ENCODE peak calls at places on chromosomes 12 and 14, in six cellular contexts. H, D, A, B, C and Q are unnamed samples.
A peak's percentile ranks its signal among the peaks of the same experiment; 100 is the strongest.

GRCh38 chr14:86852530-86852929 is 1140.5 kb downstream of the GALC start:
- DNase-seq in B (no peak), C (no peak), D (no peak), A (no peak), H (no peak), Q (no peak)

GRCh38 chr12:108039794-108040193 is 89.3 kb upstream of the WSCD2 start:
- DNase-seq in H (no peak), D (no peak), B (no peak), C (no peak), A (no peak), Q (no peak)

GRCh38 chr14:75969891-75970290 is 11.9 kb downstream of the TGFB3 start:
- DNase-seq in H (no peak), D (no peak), A (no peak), C (no peak), B (no peak), Q (no peak)

GRCh38 chr14:24665440-24665991 is 31.5 kb upstream of the GZMB start:
- DNase-seq in C (no peak), B (peak; percentile 70), A (no peak), H (no peak), D (no peak), Q (no peak)

GRCh38 chr14:99744199-99744872 is 48.9 kb upstream of the EML1 start:
- DNase-seq in B (peak; percentile 20), H (no peak), D (no peak), A (no peak), C (no peak), Q (no peak)

GRCh38 chr14:59422069-59422881 is 42.9 kb downstream of the GPR135 start:
- DNase-seq in H (no peak), B (no peak), D (no peak), C (no peak), A (no peak), Q (no peak)

GRCh38 chr14:59305836-59306555 is 117.5 kb downstream of the DAAM1 start:
- DNase-seq in B (no peak), A (no peak), C (no peak), H (no peak), D (peak; percentile 54), Q (no peak)

GRCh38 chr12:68745376-68745903 is 536 bp upstream of the SLC35E3 start:
- DNase-seq in A (no peak), C (no peak), H (no peak), B (no peak), D (no peak), Q (no peak)

GRCh38 chr12:121033625-121034349 is 5.3 kb downstream of the OASL start:
- DNase-seq in C (no peak), B (peak; percentile 92), A (peak; percentile 40), D (peak; percentile 42), H (no peak), Q (no peak)

GRCh38 chr14:105303949-105304348 is 3.1 kb upstream of the BRF1 start:
- DNase-seq in B (no peak), C (no peak), D (no peak), H (no peak), A (no peak), Q (no peak)

GRCh38 chr12:70637686-70638085 is 457 bp upstream of the PTPRB start:
- DNase-seq in A (no peak), B (no peak), D (no peak), C (no peak), H (no peak), Q (no peak)

GRCh38 chr12:120586216-120586615 is 5.0 kb upstream of the POP5 start:
- DNase-seq in B (no peak), H (no peak), C (no peak), D (no peak), A (no peak), Q (no peak)

GRCh38 chr12:66409195-66409871 is 107.0 kb downstream of the HELB start:
- DNase-seq in B (peak; percentile 41), A (no peak), D (peak; percentile 90), C (no peak), H (no peak), Q (no peak)

GRCh38 chr12:26499979-26500640 is 304.7 kb downstream of the SSPN start:
- DNase-seq in H (no peak), D (peak; percentile 25), B (peak; percentile 12), C (no peak), A (no peak), Q (no peak)

GRCh38 chr12:18358077-18358476 is 96.8 kb downstream of the PIK3C2G start:
- DNase-seq in H (no peak), A (no peak), C (no peak), B (no peak), D (no peak), Q (no peak)

GRCh38 chr14:106613256-106613655 is 1086.9 kb downstream of the TMEM121 start:
- DNase-seq in A (no peak), C (no peak), B (no peak), D (no peak), H (no peak), Q (no peak)

GRCh38 chr12:2891240-2892053 is 756 bp downstream of the TULP3 start:
- DNase-seq in H (peak; percentile 54), D (peak; percentile 71), B (peak; percentile 56), A (peak; percentile 30), C (peak; percentile 82), Q (peak; percentile 60)

GRCh38 chr12:6425588-6426531 is 18.9 kb upstream of the CD27 start:
- DNase-seq in A (no peak), H (no peak), D (no peak), B (no peak), C (no peak), Q (no peak)

GRCh38 chr12:20807192-20808080 is 3.1 kb upstream of the SLCO1B3 start:
- DNase-seq in A (no peak), C (no peak), B (no peak), D (no peak), H (no peak), Q (no peak)

GRCh38 chr12:95480230-95480629 is 6.3 kb downstream of the METAP2 start:
- DNase-seq in B (no peak), H (no peak), D (peak; percentile 8), C (no peak), A (no peak), Q (no peak)

GRCh38 chr12:1882850-1883470 is 35.5 kb downstream of the CACNA2D4 start:
- DNase-seq in H (no peak), A (no peak), B (no peak), C (peak; percentile 53), D (no peak), Q (no peak)

GRCh38 chr12:122860052-122860853 is 25.0 kb downstream of the HIP1R start:
- DNase-seq in C (peak; percentile 89), H (peak; percentile 92), B (peak; percentile 64), A (peak; percentile 75), D (peak; percentile 86), Q (peak; percentile 86)

GRCh38 chr12:59093090-59093489 is 172.8 kb upstream of the LRIG3 start:
- DNase-seq in B (peak; percentile 35), A (no peak), C (no peak), H (no peak), D (no peak), Q (no peak)

DNA sequence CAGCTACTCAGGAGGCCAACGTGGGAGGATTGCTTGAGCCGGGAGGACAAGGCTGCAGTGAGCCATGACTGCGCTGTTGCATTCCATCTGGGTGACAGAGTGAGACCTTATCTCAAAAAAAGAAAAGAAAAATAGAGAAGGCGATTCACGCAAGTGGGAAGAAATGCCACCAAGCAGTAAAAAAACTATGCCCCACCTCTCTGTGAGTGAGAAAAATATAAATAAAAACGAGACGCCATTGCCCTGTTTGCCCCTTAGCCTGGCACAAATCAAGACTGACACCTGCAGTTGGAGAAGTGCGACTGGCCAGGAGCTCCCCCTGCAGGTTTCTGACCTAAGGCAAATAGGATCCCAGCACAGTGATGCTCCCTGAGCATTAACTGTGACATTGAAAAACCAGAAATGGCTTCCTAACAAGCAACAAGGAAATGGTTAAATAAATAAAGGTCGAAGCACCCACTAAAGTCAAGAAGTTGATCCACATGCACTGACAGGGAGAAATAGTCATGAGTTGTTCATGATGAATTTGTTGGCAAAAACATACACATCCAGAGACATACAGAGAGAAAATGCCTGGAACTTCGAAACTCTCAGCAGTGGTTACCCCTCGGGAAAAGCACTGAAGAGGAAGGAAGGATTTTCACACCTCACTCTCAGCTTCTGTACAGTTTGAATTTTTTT is 21.1 kb downstream of the GSC start:
- DNase-seq in H (no peak), A (no peak), D (no peak), B (no peak), C (no peak), Q (no peak)
- TF ChIP-seq CTCF in H (no peak), A (peak; percentile 21), D (peak; percentile 62), B (peak; percentile 78), C (peak; percentile 33), Q (peak; percentile 46)

GRCh38 chr14:20327005-20327869 is 5.8 kb downstream of the CCNB1IP1 start:
- DNase-seq in B (peak; percentile 50), H (no peak), C (no peak), D (peak; percentile 77), A (no peak), Q (no peak)
- H3K27ac ChIP-seq in B (no peak overlapping the region), H (no peak overlapping the region), C (no peak overlapping the region), D (peak overlapping the region; percentile 22), A (no peak overlapping the region), Q (no peak overlapping the region)

GRCh38 chr14:56216631-56217379 is 98.6 kb downstream of the PELI2 start:
- DNase-seq in B (no peak), C (no peak), H (no peak), A (peak; percentile 8), D (peak; percentile 66), Q (peak; percentile 57)

GRCh38 chr14:56213288-56213687 is 95.1 kb downstream of the PELI2 start:
- DNase-seq in B (no peak), C (no peak), H (no peak), A (no peak), D (no peak), Q (no peak)

GRCh38 chr14:56217380-56218045 is 99.3 kb downstream of the PELI2 start:
- DNase-seq in H (no peak), D (no peak), C (no peak), B (no peak), A (no peak), Q (no peak)

GRCh38 chr14:56212541-56212940 is 94.3 kb downstream of the PELI2 start:
- DNase-seq in C (no peak), A (no peak), D (no peak), B (no peak), H (no peak), Q (no peak)

DNA sequence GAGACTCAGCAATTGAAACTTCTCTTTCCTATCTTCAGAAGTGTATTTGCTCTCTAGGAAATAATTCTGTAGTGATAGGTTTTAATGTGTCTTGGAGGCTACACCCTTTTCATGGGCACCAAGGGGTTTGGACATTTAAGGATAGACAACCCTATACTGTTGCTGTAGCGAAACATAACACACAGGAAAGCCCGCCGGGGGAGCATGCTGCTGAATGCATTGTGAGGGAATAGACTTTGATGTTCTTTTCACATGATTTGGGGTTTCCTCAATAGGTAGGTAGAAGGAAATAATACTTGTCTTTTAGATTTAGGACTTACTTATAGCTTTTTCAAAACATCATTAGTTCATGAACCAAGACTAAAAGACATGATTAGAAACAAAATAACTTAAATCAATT is 97.0 kb downstream of the PELI2 start:
- DNase-seq in D (no peak), B (no peak), A (no peak), C (no peak), H (no peak), Q (no peak)
- H3K27me3 ChIP-seq in D (peaks cover 69% of the 10 kb centered on the region), B (no peaks in the 10 kb centered on the region), A (no peaks in the 10 kb centered on the region), C (no peaks in the 10 kb centered on the region), H (no peaks in the 10 kb centered on the region), Q (no peaks in the 10 kb centered on the region)

DNA sequence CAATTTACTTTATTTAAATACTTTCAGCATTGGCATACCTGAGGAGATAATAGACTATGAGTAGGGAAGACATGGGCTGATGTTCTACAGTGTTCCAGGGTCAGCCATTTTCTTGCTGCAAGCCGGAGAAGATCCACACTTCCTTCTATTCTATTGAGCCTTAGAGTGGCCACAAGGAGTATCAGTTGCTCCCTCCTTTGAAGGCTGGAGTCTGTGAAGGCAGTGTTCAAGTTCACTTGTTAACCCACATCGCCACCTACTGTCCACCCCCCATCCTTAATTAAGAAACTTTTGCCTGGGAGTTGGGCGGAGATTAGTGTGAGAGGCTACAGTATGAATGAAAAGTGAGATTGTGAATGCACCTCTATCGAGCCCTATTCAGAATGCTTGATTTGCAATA is 666.6 kb downstream of the NRXN3 start:
- DNase-seq in D (peak; percentile 57), C (no peak), B (peak; percentile 60), H (no peak), A (no peak), Q (no peak)
- TF ChIP-seq CTCF in D (peak; percentile 41), C (no peak), B (peak; percentile 73), H (no peak), A (no peak), Q (peak; percentile 71)